ENCODE peak calls at places on chromosomes 2 and 18, in nine cellular contexts. Y, V, E, I, P, L, Z, H and C are unnamed samples.

GRCh38 chr2:101827246-101827645 is 129.7 kb downstream of the MAP4K4 start:
- DNase-seq in L (peak), I (no peak), Z (no peak), P (no peak), Y (no peak), H (no peak), E (peak), V (no peak), C (peak)

GRCh38 chr2:44450806-44451205 is 89.1 kb downstream of the CAMKMT start:
- DNase-seq in I (no peak), E (peak), H (no peak), V (no peak), Z (no peak), Y (no peak), P (no peak), L (no peak), C (no peak)

GRCh38 chr2:237180225-237180624 is 94.5 kb downstream of the COPS8 start:
- DNase-seq in E (no peak), P (no peak), I (no peak), Y (no peak), L (no peak), H (no peak), Z (no peak), V (no peak), C (no peak)

GRCh38 chr18:58529714-58530354 is 99.1 kb downstream of the ALPK2 start:
- DNase-seq in Y (peak), L (peak), E (no peak), P (peak), I (peak), H (no peak), V (peak), Z (peak), C (peak)

GRCh38 chr2:201654611-201655384 is 11.5 kb upstream of the TMEM237 start:
- DNase-seq in L (peak), I (no peak), H (no peak), Z (no peak), V (no peak), Y (peak), E (no peak), P (no peak), C (peak)

GRCh38 chr2:236637691-236638569 is 68.3 kb downstream of the ACKR3 start:
- DNase-seq in V (no peak), I (no peak), E (peak), P (no peak), Z (no peak), H (peak), L (peak), Y (no peak), C (no peak)

GRCh38 chr2:187051350-187051749 is 202.4 kb upstream of the ZSWIM2 start:
- DNase-seq in V (peak), P (no peak), H (no peak), Y (no peak), Z (no peak), E (no peak), I (no peak), L (no peak), C (no peak)

GRCh38 chr2:191148766-191149165 is 2.0 kb downstream of the STAT4 start:
- DNase-seq in Z (no peak), E (no peak), P (no peak), V (no peak), H (no peak), I (no peak), Y (no peak), L (no peak), C (no peak)

GRCh38 chr18:2846241-2846637 is 567 bp upstream of the EMILIN2 start:
- DNase-seq in H (no peak), P (no peak), Y (no peak), Z (no peak), E (no peak), V (peak), L (peak), I (peak), C (no peak)

GRCh38 chr2:98736464-98736889 is 5.5 kb upstream of the MGAT4A start:
- DNase-seq in P (no peak), Y (no peak), Z (no peak), L (no peak), E (no peak), H (no peak), V (no peak), I (no peak), C (no peak)

GRCh38 chr2:175600024-175600831 is 401.8 kb downstream of the LNPK start:
- DNase-seq in P (no peak), E (peak), L (peak), V (no peak), Z (no peak), H (peak), I (no peak), Y (peak), C (no peak)

GRCh38 chr18:79396431-79397287 is 929 bp downstream of the NFATC1 start:
- DNase-seq in H (peak), Z (peak), L (peak), V (peak), P (no peak), E (peak), I (no peak), Y (no peak), C (no peak)

GRCh38 chr2:120914839-120915521 is 179.3 kb downstream of the GLI2 start:
- DNase-seq in L (peak), Y (peak), Z (no peak), P (no peak), E (peak), I (no peak), H (peak), V (no peak), C (peak)